ENCODE peak calls at places on chromosomes 7 and 10, in ten cellular contexts. One of them, this sample, is unnamed.

GRCh38 chr10:14380746-14381145 is 50.0 kb upstream of the FRMD4A start:
- DNase-seq in nucleus accumbens: no peak
- DNase-seq in stimulated activated naive CD8-positive, alpha-beta T cell treated with anti-CD3 and anti-CD28 coated beads, Interleukin-15, amount 100 ng/mL, for 72 hours: no peak
- DNase-seq in AG04450: no peak
- DNase-seq in activated CD4-positive, alpha-beta T cell treated with anti-CD3 and anti-CD28 coated beads, Interleukin-2, amount 10 ng/mL, durations not matched to agents 7 days and 5 days: no peak
- DNase-seq in lung: no peak
- DNase-seq in HFFc6: no peak
- DNase-seq in cardiac fibroblast: no peak
- DNase-seq in heart right ventricle: no peak
- DNase-seq in WTC11: no peak
- DNase-seq in this sample: no peak

GRCh38 chr10:77084431-77085144 is 553.0 kb downstream of the KCNMA1 start:
- DNase-seq in cardiac fibroblast: no peak
- DNase-seq in lung: no peak
- DNase-seq in activated CD4-positive, alpha-beta T cell treated with anti-CD3 and anti-CD28 coated beads, Interleukin-2, amount 10 ng/mL, durations not matched to agents 7 days and 5 days: no peak
- DNase-seq in nucleus accumbens: no peak
- DNase-seq in heart right ventricle: peak; percentile 32
- DNase-seq in AG04450: no peak
- DNase-seq in WTC11: no peak
- DNase-seq in stimulated activated naive CD8-positive, alpha-beta T cell treated with anti-CD3 and anti-CD28 coated beads, Interleukin-15, amount 100 ng/mL, for 72 hours: no peak
- DNase-seq in HFFc6: no peak
- DNase-seq in this sample: no peak

GRCh38 chr7:54242776-54243175 is 299.4 kb upstream of the VSTM2A start:
- DNase-seq in activated CD4-positive, alpha-beta T cell treated with anti-CD3 and anti-CD28 coated beads, Interleukin-2, amount 10 ng/mL, durations not matched to agents 7 days and 5 days: no peak
- DNase-seq in HFFc6: no peak
- DNase-seq in WTC11: no peak
- DNase-seq in AG04450: no peak
- DNase-seq in cardiac fibroblast: no peak
- DNase-seq in lung: no peak
- DNase-seq in heart right ventricle: no peak
- DNase-seq in nucleus accumbens: no peak
- DNase-seq in stimulated activated naive CD8-positive, alpha-beta T cell treated with anti-CD3 and anti-CD28 coated beads, Interleukin-15, amount 100 ng/mL, for 72 hours: no peak
- DNase-seq in this sample: no peak

GRCh38 chr10:6850452-6850851 is 270.4 kb upstream of the PRKCQ start:
- DNase-seq in AG04450: no peak
- DNase-seq in stimulated activated naive CD8-positive, alpha-beta T cell treated with anti-CD3 and anti-CD28 coated beads, Interleukin-15, amount 100 ng/mL, for 72 hours: no peak
- DNase-seq in WTC11: no peak
- DNase-seq in nucleus accumbens: no peak
- DNase-seq in cardiac fibroblast: no peak
- DNase-seq in activated CD4-positive, alpha-beta T cell treated with anti-CD3 and anti-CD28 coated beads, Interleukin-2, amount 10 ng/mL, durations not matched to agents 7 days and 5 days: no peak
- DNase-seq in HFFc6: no peak
- DNase-seq in heart right ventricle: no peak
- DNase-seq in lung: no peak
- DNase-seq in this sample: no peak

GRCh38 chr10:89301721-89302445 is at the start of gene IFIT2:
- DNase-seq in nucleus accumbens: no peak
- DNase-seq in cardiac fibroblast: peak; percentile 83
- DNase-seq in AG04450: peak; percentile 42
- DNase-seq in activated CD4-positive, alpha-beta T cell treated with anti-CD3 and anti-CD28 coated beads, Interleukin-2, amount 10 ng/mL, durations not matched to agents 7 days and 5 days: peak; percentile 35
- DNase-seq in heart right ventricle: peak; percentile 30
- DNase-seq in HFFc6: peak; percentile 78
- DNase-seq in lung: no peak
- DNase-seq in WTC11: no peak
- DNase-seq in stimulated activated naive CD8-positive, alpha-beta T cell treated with anti-CD3 and anti-CD28 coated beads, Interleukin-15, amount 100 ng/mL, for 72 hours: no peak
- DNase-seq in this sample: peak; percentile 53

GRCh38 chr10:126387931-126388911 is at the start of gene ADAM12:
- DNase-seq in nucleus accumbens: no peak
- DNase-seq in AG04450: no peak
- DNase-seq in HFFc6: peak; percentile 43
- DNase-seq in activated CD4-positive, alpha-beta T cell treated with anti-CD3 and anti-CD28 coated beads, Interleukin-2, amount 10 ng/mL, durations not matched to agents 7 days and 5 days: no peak
- DNase-seq in cardiac fibroblast: peak; percentile 76
- DNase-seq in heart right ventricle: peak; percentile 34
- DNase-seq in lung: no peak
- DNase-seq in stimulated activated naive CD8-positive, alpha-beta T cell treated with anti-CD3 and anti-CD28 coated beads, Interleukin-15, amount 100 ng/mL, for 72 hours: no peak
- DNase-seq in WTC11: peak; percentile 46
- DNase-seq in this sample: no peak

GRCh38 chr7:80941206-80941758 is 22.4 kb upstream of the SEMA3C start:
- DNase-seq in WTC11: no peak
- DNase-seq in AG04450: no peak
- DNase-seq in lung: no peak
- DNase-seq in nucleus accumbens: no peak
- DNase-seq in heart right ventricle: no peak
- DNase-seq in HFFc6: peak; percentile 78
- DNase-seq in activated CD4-positive, alpha-beta T cell treated with anti-CD3 and anti-CD28 coated beads, Interleukin-2, amount 10 ng/mL, durations not matched to agents 7 days and 5 days: no peak
- DNase-seq in cardiac fibroblast: peak; percentile 95
- DNase-seq in stimulated activated naive CD8-positive, alpha-beta T cell treated with anti-CD3 and anti-CD28 coated beads, Interleukin-15, amount 100 ng/mL, for 72 hours: no peak
- DNase-seq in this sample: no peak

GRCh38 chr10:127833804-127834203 is 58.9 kb downstream of the CLRN3 start:
- DNase-seq in heart right ventricle: no peak
- DNase-seq in lung: no peak
- DNase-seq in stimulated activated naive CD8-positive, alpha-beta T cell treated with anti-CD3 and anti-CD28 coated beads, Interleukin-15, amount 100 ng/mL, for 72 hours: no peak
- DNase-seq in WTC11: no peak
- DNase-seq in HFFc6: no peak
- DNase-seq in AG04450: no peak
- DNase-seq in nucleus accumbens: no peak
- DNase-seq in activated CD4-positive, alpha-beta T cell treated with anti-CD3 and anti-CD28 coated beads, Interleukin-2, amount 10 ng/mL, durations not matched to agents 7 days and 5 days: no peak
- DNase-seq in cardiac fibroblast: no peak
- DNase-seq in this sample: peak; percentile 32

GRCh38 chr10:20768849-20769248 is 128.3 kb downstream of the NEBL start:
- DNase-seq in HFFc6: no peak
- DNase-seq in WTC11: no peak
- DNase-seq in lung: no peak
- DNase-seq in activated CD4-positive, alpha-beta T cell treated with anti-CD3 and anti-CD28 coated beads, Interleukin-2, amount 10 ng/mL, durations not matched to agents 7 days and 5 days: no peak
- DNase-seq in stimulated activated naive CD8-positive, alpha-beta T cell treated with anti-CD3 and anti-CD28 coated beads, Interleukin-15, amount 100 ng/mL, for 72 hours: no peak
- DNase-seq in heart right ventricle: no peak
- DNase-seq in AG04450: no peak
- DNase-seq in cardiac fibroblast: peak; percentile 48
- DNase-seq in nucleus accumbens: no peak
- DNase-seq in this sample: no peak

GRCh38 chr7:152504367-152504766 is 68.6 kb upstream of the KMT2C start:
- DNase-seq in heart right ventricle: no peak
- DNase-seq in lung: no peak
- DNase-seq in HFFc6: no peak
- DNase-seq in stimulated activated naive CD8-positive, alpha-beta T cell treated with anti-CD3 and anti-CD28 coated beads, Interleukin-15, amount 100 ng/mL, for 72 hours: no peak
- DNase-seq in AG04450: no peak
- DNase-seq in activated CD4-positive, alpha-beta T cell treated with anti-CD3 and anti-CD28 coated beads, Interleukin-2, amount 10 ng/mL, durations not matched to agents 7 days and 5 days: no peak
- DNase-seq in cardiac fibroblast: no peak
- DNase-seq in nucleus accumbens: no peak
- DNase-seq in WTC11: no peak
- DNase-seq in this sample: no peak

GRCh38 chr7:12785473-12785872 is 98.0 kb downstream of the ARL4A start:
- DNase-seq in nucleus accumbens: no peak
- DNase-seq in WTC11: no peak
- DNase-seq in HFFc6: no peak
- DNase-seq in lung: no peak
- DNase-seq in cardiac fibroblast: no peak
- DNase-seq in AG04450: no peak
- DNase-seq in heart right ventricle: no peak
- DNase-seq in activated CD4-positive, alpha-beta T cell treated with anti-CD3 and anti-CD28 coated beads, Interleukin-2, amount 10 ng/mL, durations not matched to agents 7 days and 5 days: no peak
- DNase-seq in stimulated activated naive CD8-positive, alpha-beta T cell treated with anti-CD3 and anti-CD28 coated beads, Interleukin-15, amount 100 ng/mL, for 72 hours: no peak
- DNase-seq in this sample: no peak

GRCh38 chr10:124180044-124180745 is 86.8 kb upstream of the CHST15 start:
- DNase-seq in HFFc6: no peak
- DNase-seq in heart right ventricle: no peak
- DNase-seq in lung: no peak
- DNase-seq in nucleus accumbens: no peak
- DNase-seq in activated CD4-positive, alpha-beta T cell treated with anti-CD3 and anti-CD28 coated beads, Interleukin-2, amount 10 ng/mL, durations not matched to agents 7 days and 5 days: no peak
- DNase-seq in AG04450: no peak
- DNase-seq in cardiac fibroblast: no peak
- DNase-seq in WTC11: no peak
- DNase-seq in stimulated activated naive CD8-positive, alpha-beta T cell treated with anti-CD3 and anti-CD28 coated beads, Interleukin-15, amount 100 ng/mL, for 72 hours: no peak
- DNase-seq in this sample: no peak

GRCh38 chr7:96727534-96728088 is 18.0 kb upstream of the SEM1 start:
- DNase-seq in stimulated activated naive CD8-positive, alpha-beta T cell treated with anti-CD3 and anti-CD28 coated beads, Interleukin-15, amount 100 ng/mL, for 72 hours: no peak
- DNase-seq in lung: no peak
- DNase-seq in WTC11: no peak
- DNase-seq in cardiac fibroblast: no peak
- DNase-seq in nucleus accumbens: no peak
- DNase-seq in activated CD4-positive, alpha-beta T cell treated with anti-CD3 and anti-CD28 coated beads, Interleukin-2, amount 10 ng/mL, durations not matched to agents 7 days and 5 days: no peak
- DNase-seq in heart right ventricle: no peak
- DNase-seq in HFFc6: no peak
- DNase-seq in AG04450: no peak
- DNase-seq in this sample: no peak

GRCh38 chr7:81233208-81233940 is 314.5 kb upstream of the SEMA3C start:
- DNase-seq in activated CD4-positive, alpha-beta T cell treated with anti-CD3 and anti-CD28 coated beads, Interleukin-2, amount 10 ng/mL, durations not matched to agents 7 days and 5 days: no peak
- DNase-seq in cardiac fibroblast: no peak
- DNase-seq in heart right ventricle: no peak
- DNase-seq in AG04450: no peak
- DNase-seq in nucleus accumbens: no peak
- DNase-seq in WTC11: no peak
- DNase-seq in HFFc6: no peak
- DNase-seq in lung: no peak
- DNase-seq in stimulated activated naive CD8-positive, alpha-beta T cell treated with anti-CD3 and anti-CD28 coated beads, Interleukin-15, amount 100 ng/mL, for 72 hours: no peak
- DNase-seq in this sample: no peak

GRCh38 chr7:138961159-138961558 is 20.0 kb downstream of the KIAA1549 start:
- DNase-seq in nucleus accumbens: no peak
- DNase-seq in stimulated activated naive CD8-positive, alpha-beta T cell treated with anti-CD3 and anti-CD28 coated beads, Interleukin-15, amount 100 ng/mL, for 72 hours: no peak
- DNase-seq in cardiac fibroblast: peak; percentile 19
- DNase-seq in AG04450: no peak
- DNase-seq in WTC11: no peak
- DNase-seq in heart right ventricle: no peak
- DNase-seq in lung: peak; percentile 53
- DNase-seq in HFFc6: no peak
- DNase-seq in activated CD4-positive, alpha-beta T cell treated with anti-CD3 and anti-CD28 coated beads, Interleukin-2, amount 10 ng/mL, durations not matched to agents 7 days and 5 days: no peak
- DNase-seq in this sample: peak; percentile 77

GRCh38 chr10:71371750-71372166 is 25.0 kb upstream of the CDH23 start:
- DNase-seq in nucleus accumbens: no peak
- DNase-seq in lung: no peak
- DNase-seq in activated CD4-positive, alpha-beta T cell treated with anti-CD3 and anti-CD28 coated beads, Interleukin-2, amount 10 ng/mL, durations not matched to agents 7 days and 5 days: no peak
- DNase-seq in HFFc6: no peak
- DNase-seq in heart right ventricle: no peak
- DNase-seq in AG04450: no peak
- DNase-seq in stimulated activated naive CD8-positive, alpha-beta T cell treated with anti-CD3 and anti-CD28 coated beads, Interleukin-15, amount 100 ng/mL, for 72 hours: no peak
- DNase-seq in cardiac fibroblast: no peak
- DNase-seq in WTC11: no peak
- DNase-seq in this sample: no peak

GRCh38 chr7:36303202-36304098 is 86.2 kb upstream of the ANLN start:
- DNase-seq in nucleus accumbens: peak; percentile 48
- DNase-seq in heart right ventricle: peak; percentile 92
- DNase-seq in WTC11: no peak
- DNase-seq in activated CD4-positive, alpha-beta T cell treated with anti-CD3 and anti-CD28 coated beads, Interleukin-2, amount 10 ng/mL, durations not matched to agents 7 days and 5 days: no peak
- DNase-seq in cardiac fibroblast: peak; percentile 91
- DNase-seq in AG04450: peak; percentile 66
- DNase-seq in stimulated activated naive CD8-positive, alpha-beta T cell treated with anti-CD3 and anti-CD28 coated beads, Interleukin-15, amount 100 ng/mL, for 72 hours: no peak
- DNase-seq in lung: peak; percentile 91
- DNase-seq in HFFc6: peak; percentile 98
- DNase-seq in this sample: peak; percentile 52

GRCh38 chr10:9868499-9868898 is 1149.2 kb upstream of the CELF2 start:
- DNase-seq in nucleus accumbens: no peak
- DNase-seq in stimulated activated naive CD8-positive, alpha-beta T cell treated with anti-CD3 and anti-CD28 coated beads, Interleukin-15, amount 100 ng/mL, for 72 hours: no peak
- DNase-seq in lung: no peak
- DNase-seq in heart right ventricle: no peak
- DNase-seq in AG04450: no peak
- DNase-seq in activated CD4-positive, alpha-beta T cell treated with anti-CD3 and anti-CD28 coated beads, Interleukin-2, amount 10 ng/mL, durations not matched to agents 7 days and 5 days: no peak
- DNase-seq in WTC11: no peak
- DNase-seq in HFFc6: no peak
- DNase-seq in cardiac fibroblast: no peak
- DNase-seq in this sample: no peak

GRCh38 chr10:97540669-97541500 is 31.7 kb upstream of the ANKRD2 start:
- DNase-seq in heart right ventricle: no peak
- DNase-seq in nucleus accumbens: no peak
- DNase-seq in lung: no peak
- DNase-seq in HFFc6: no peak
- DNase-seq in stimulated activated naive CD8-positive, alpha-beta T cell treated with anti-CD3 and anti-CD28 coated beads, Interleukin-15, amount 100 ng/mL, for 72 hours: no peak
- DNase-seq in activated CD4-positive, alpha-beta T cell treated with anti-CD3 and anti-CD28 coated beads, Interleukin-2, amount 10 ng/mL, durations not matched to agents 7 days and 5 days: no peak
- DNase-seq in cardiac fibroblast: no peak
- DNase-seq in AG04450: no peak
- DNase-seq in WTC11: peak; percentile 38
- DNase-seq in this sample: no peak

GRCh38 chr10:71912431-71912830 is 51.8 kb upstream of the CHST3 start:
- DNase-seq in cardiac fibroblast: peak; percentile 23
- DNase-seq in HFFc6: peak; percentile 28
- DNase-seq in WTC11: no peak
- DNase-seq in AG04450: no peak
- DNase-seq in activated CD4-positive, alpha-beta T cell treated with anti-CD3 and anti-CD28 coated beads, Interleukin-2, amount 10 ng/mL, durations not matched to agents 7 days and 5 days: no peak
- DNase-seq in stimulated activated naive CD8-positive, alpha-beta T cell treated with anti-CD3 and anti-CD28 coated beads, Interleukin-15, amount 100 ng/mL, for 72 hours: no peak
- DNase-seq in heart right ventricle: no peak
- DNase-seq in nucleus accumbens: no peak
- DNase-seq in lung: no peak
- DNase-seq in this sample: no peak